ENCODE peak calls at places on chromosomes 7 and 10, in ten cellular contexts. S is activated CD8-positive, alpha-beta memory T cell treated with anti-CD3 and anti-CD28 coated beads, Interleukin-2, amount 10 ng/mL, durations not matched to agents 7 days and 5 days; Y is right lobe of liver; D is stimulated activated naive CD8-positive, alpha-beta T cell treated with anti-CD3 and anti-CD28 coated beads, Interleukin-15, Interleukin-2, amounts not matched to agents 100 U/mL and 50 U/mL, for 24 hours; H is thoracic aorta; R is A549; C is HCT116; M is lower lobe of right lung; P is WTC11; G is naive thymus-derived CD8-positive, alpha-beta T cell. V is an unnamed sample.

GRCh38 chr7:39525926-39526325 is 40.3 kb upstream of the YAE1 start:
- ATAC-seq in Y (no peak), H (no peak), S (no peak), M (no peak), D (no peak), C (no peak), P (no peak), G (no peak), R (no peak), V (no peak)

GRCh38 chr7:37247881-37248280 is 200.8 kb downstream of the ELMO1 start:
- ATAC-seq in C (no peak), Y (no peak), P (peak; percentile 83), R (no peak), M (peak; percentile 83), D (no peak), G (no peak), H (no peak), S (no peak), V (no peak)

GRCh38 chr7:98968621-98969020 is 90.3 kb downstream of the TRRAP start:
- ATAC-seq in R (no peak), M (no peak), S (no peak), P (no peak), C (no peak), Y (peak; percentile 67), H (no peak), G (no peak), D (no peak), V (no peak)

GRCh38 chr10:21746118-21746517 is 212.1 kb downstream of the MLLT10 start:
- ATAC-seq in M (no peak), C (no peak), D (peak; percentile 58), S (peak; percentile 81), H (no peak), Y (no peak), P (peak; percentile 8), G (peak; percentile 90), R (no peak), V (peak; percentile 70)

GRCh38 chr10:86958109-86958830 is at the start of gene SNCG:
- ATAC-seq in D (no peak), H (no peak), S (no peak), M (no peak), P (no peak), G (no peak), C (peak; percentile 30), R (peak; percentile 14), Y (peak; percentile 14), V (no peak)

GRCh38 chr7:100603697-100604077 is 1.5 kb downstream of the PCOLCE start:
- ATAC-seq in C (no peak), R (no peak), M (peak; percentile 1), D (peak; percentile 1), S (no peak), Y (no peak), P (peak; percentile 7), G (peak; percentile 13), H (no peak), V (peak; percentile 18)

GRCh38 chr7:6446977-6447588 is 671 bp downstream of the DAGLB start:
- ATAC-seq in S (peak; percentile 37), P (peak; percentile 33), D (peak; percentile 15), C (no peak), R (peak; percentile 57), G (peak; percentile 22), M (peak; percentile 69), H (no peak), Y (peak; percentile 34), V (peak; percentile 47)

GRCh38 chr10:17021661-17022060 is 108.0 kb downstream of the CUBN start:
- ATAC-seq in M (no peak), R (no peak), Y (no peak), H (no peak), D (no peak), G (no peak), S (no peak), P (peak; percentile 82), C (no peak), V (no peak)

GRCh38 chr10:49280001-49280408 is 19.0 kb upstream of the C10orf71 start:
- ATAC-seq in G (no peak), C (no peak), D (peak; percentile 52), H (no peak), R (no peak), P (no peak), M (no peak), Y (no peak), S (peak; percentile 97), V (peak; percentile 82)

GRCh38 chr10:67075381-67076001 is 149.7 kb downstream of the LRRTM3 start:
- ATAC-seq in R (no peak), D (no peak), G (no peak), S (no peak), P (no peak), Y (no peak), C (no peak), H (no peak), M (no peak), V (no peak)

GRCh38 chr10:88095291-88095721 is 231.9 kb downstream of the PTEN start:
- ATAC-seq in H (no peak), S (no peak), M (no peak), R (no peak), G (no peak), P (no peak), C (no peak), Y (peak; percentile 34), D (no peak), V (no peak)

GRCh38 chr7:17307033-17307432 is 8.6 kb downstream of the AHR start:
- ATAC-seq in M (peak; percentile 72), C (no peak), P (no peak), H (no peak), Y (peak; percentile 77), S (no peak), D (no peak), G (no peak), R (peak; percentile 33), V (peak; percentile 47)

GRCh38 chr7:42096681-42097637 is 140.1 kb downstream of the GLI3 start:
- ATAC-seq in C (no peak), G (no peak), Y (no peak), R (no peak), S (no peak), M (peak; percentile 39), P (peak; percentile 60), D (no peak), H (no peak), V (no peak)

GRCh38 chr7:106704000-106704840 is 43.3 kb upstream of the CCDC71L start:
- ATAC-seq in R (no peak), Y (no peak), M (no peak), C (no peak), D (peak; percentile 61), H (no peak), P (peak; percentile 65), S (no peak), G (peak; percentile 79), V (peak; percentile 81)

GRCh38 chr10:74913321-74913980 is 87.1 kb downstream of the KAT6B start:
- ATAC-seq in P (no peak), S (peak; percentile 77), Y (peak; percentile 33), D (no peak), H (no peak), G (peak; percentile 54), C (no peak), R (no peak), M (no peak), V (peak; percentile 31)

V was measured in activated T-helper 17 cell treated with anti-CD3 and anti-CD28 coated beads, Interleukin-2, amount 50 U/mL, for 72 hours.